ENCODE peak calls at places on chromosomes 3 and 15, in five cellular contexts. H, S, P, V and G are unnamed samples. For H3K36me3, the result is how much of the 10 kb centered on the place peaks cover.

GRCh38 chr3:38649500-38650247 is at the start of gene SCN5A:
- DNase-seq in P (peak), S (peak), H (no peak), V (peak), G (peak)

GRCh38 chr3:167451282-167451681 is 22.6 kb downstream of the SERPINI2 start:
- DNase-seq in H (no peak), S (no peak), V (no peak), P (no peak), G (no peak)

GRCh38 chr3:53219897-53220483 is 35.8 kb downstream of the TKT start:
- DNase-seq in V (peak), P (peak), H (peak), S (peak), G (peak)

GRCh38 chr3:117045143-117045542 is 335.6 kb downstream of the TUSC7 start:
- DNase-seq in P (no peak), V (no peak), S (peak), H (peak), G (no peak)

GRCh38 chr3:17686613-17687012 is 55.8 kb downstream of the TBC1D5 start:
- DNase-seq in S (peak), H (no peak), P (peak), V (no peak), G (no peak)

GRCh38 chr3:67558429-67558828 is 96.0 kb downstream of the SUCLG2 start:
- DNase-seq in V (no peak), P (peak), H (peak), S (peak), G (no peak)

GRCh38 chr15:76340802-76341365 is 4.3 kb downstream of the ISL2 start:
- DNase-seq in S (peak), H (no peak), V (no peak), P (no peak), G (no peak)

GRCh38 chr15:67716171-67716570 is 109.1 kb upstream of the SKOR1 start:
- DNase-seq in V (no peak), S (no peak), P (no peak), H (no peak), G (no peak)

GRCh38 chr3:190227064-190227463 is 95.2 kb downstream of the CLDN1 start:
- DNase-seq in P (no peak), S (no peak), H (no peak), V (no peak), G (no peak)

GRCh38 chr3:133578548-133579191 is 5.2 kb downstream of the CDV3 start:
- DNase-seq in P (peak), H (peak), S (peak), V (no peak), G (no peak)

GRCh38 chr15:66875588-66876422 is 173.8 kb downstream of the SMAD6 start:
- DNase-seq in V (no peak), P (no peak), S (peak), H (peak), G (no peak)

GRCh38 chr3:157856078-157856939 is 249.9 kb downstream of the SHOX2 start:
- DNase-seq in P (no peak), H (no peak), V (no peak), S (peak), G (no peak)

GRCh38 chr3:71547254-71548198 is 36.0 kb downstream of the FOXP1 start:
- DNase-seq in S (peak), H (no peak), V (no peak), P (peak), G (no peak)

GRCh38 chr3:108512671-108513070 is 2.3 kb upstream of the MYH15 start:
- DNase-seq in H (no peak), S (no peak), V (no peak), P (no peak), G (no peak)

GRCh38 chr15:79084308-79084968 is 6.1 kb downstream of the RASGRF1 start:
- DNase-seq in H (no peak), S (no peak), P (no peak), V (no peak), G (no peak)

GRCh38 chr3:136994772-136995516 is 37.2 kb downstream of the IL20RB start:
- DNase-seq in S (peak), P (peak), H (peak), V (peak), G (peak)

GRCh38 chr15:80568298-80568697 is 126.8 kb upstream of the ABHD17C start:
- DNase-seq in P (peak), H (peak), V (no peak), S (peak), G (no peak)

GRCh38 chr3:57778499-57778898 is 22.4 kb downstream of the SLMAP start:
- DNase-seq in H (peak), S (no peak), P (peak), V (no peak), G (no peak)

GRCh38 chr3:157442729-157443128 is 6.1 kb downstream of the PTX3 start:
- DNase-seq in V (no peak), H (peak), S (peak), P (peak), G (no peak)

GRCh38 chr3:10992017-10992945 is at the start of gene SLC6A1:
- DNase-seq in P (peak), V (no peak), H (no peak), S (peak), G (no peak)

DNA sequence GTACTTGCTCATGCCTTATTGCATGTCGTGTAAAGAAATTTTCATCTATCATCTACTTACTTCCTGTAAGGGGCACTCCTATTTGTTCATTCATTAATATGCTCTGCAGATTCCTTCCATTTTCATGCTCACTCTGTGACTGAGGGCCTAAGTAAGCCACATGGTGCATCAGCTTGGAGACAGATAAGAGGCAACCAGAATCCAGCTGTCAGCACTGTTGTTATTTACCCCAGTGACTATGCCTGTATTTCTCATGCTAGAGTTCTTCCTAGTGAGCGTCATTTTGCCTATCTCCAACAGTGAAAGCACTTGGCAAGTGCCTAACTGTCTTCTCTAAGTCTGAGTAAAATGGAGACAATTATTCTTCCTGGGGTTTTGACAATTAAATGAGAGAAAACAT is 124.8 kb upstream of the ABI3BP start:
- DNase-seq in V (no peak), P (peak), H (peak), S (peak), G (no peak)
- H3K36me3 ChIP-seq in V (under half), P (under half), H (under half), S (under half), G (under half)

GRCh38 chr15:23750776-23751175 is 63.7 kb upstream of the NDN start:
- DNase-seq in P (no peak), S (no peak), H (no peak), V (peak), G (no peak)
- H3K36me3 ChIP-seq in P (under half), S (under half), H (under half), V (under half), G (under half)

GRCh38 chr15:69358850-69359249 is 55.3 kb upstream of the KIF23 start:
- DNase-seq in P (no peak), S (no peak), H (no peak), V (no peak), G (no peak)

GRCh38 chr15:69359724-69360123 is 54.4 kb upstream of the KIF23 start:
- DNase-seq in S (peak), H (peak), P (peak), V (no peak), G (no peak)

DNA sequence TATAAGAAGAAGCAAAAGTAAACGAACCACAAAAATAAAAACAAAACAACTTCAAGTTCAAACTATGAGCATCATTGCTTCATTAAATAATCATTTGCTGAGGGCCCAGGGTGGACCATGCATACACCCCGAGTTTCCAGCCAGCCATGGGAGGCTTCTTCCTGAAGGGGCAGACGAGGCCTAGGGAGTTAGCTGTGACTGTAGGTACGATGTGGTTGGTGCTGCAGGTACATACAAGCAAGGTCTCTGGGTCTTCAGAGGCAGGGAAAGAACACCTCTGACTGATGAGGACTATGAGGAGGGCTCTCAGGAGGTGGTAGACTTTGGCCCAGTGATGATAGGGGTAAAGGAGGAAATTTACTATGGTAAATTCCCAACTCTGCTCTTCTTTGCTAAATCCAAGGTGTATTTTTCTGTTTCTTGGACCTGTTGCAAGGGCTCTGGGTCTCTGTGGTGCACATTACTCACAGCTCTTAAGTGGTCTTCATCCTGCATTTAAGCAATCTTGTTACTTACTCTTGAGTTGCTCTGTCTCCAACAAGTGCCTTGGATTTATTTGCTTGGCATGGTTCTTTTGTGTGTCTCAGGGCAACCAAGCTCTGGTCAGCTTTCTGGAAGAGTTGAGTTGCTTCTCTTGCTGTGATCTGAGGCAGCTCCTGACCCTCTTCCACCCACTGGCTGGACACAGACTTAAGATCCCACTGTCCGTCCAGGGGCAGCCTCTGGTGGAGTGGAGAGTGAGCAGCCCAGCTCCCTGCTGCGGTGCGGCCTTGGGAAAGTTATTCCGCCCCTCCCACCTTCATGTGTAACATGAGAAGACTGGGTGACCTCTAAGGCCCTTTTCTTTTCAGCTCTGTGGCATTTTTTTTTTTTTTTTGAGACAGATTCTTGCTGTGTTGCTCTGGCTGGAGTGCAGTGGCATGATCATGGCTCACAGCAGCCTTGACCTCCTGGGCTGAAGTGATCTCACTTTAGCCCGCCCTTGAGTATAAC is 56.1 kb upstream of the KIF23 start:
- DNase-seq in H (peak), S (peak), P (peak), V (peak), G (no peak)
- H3K36me3 ChIP-seq in H (under half), S (under half), P (under half), V (under half), G (under half)

GRCh38 chr15:92149029-92149428 is 244.7 kb upstream of the ST8SIA2 start:
- DNase-seq in S (peak), P (no peak), V (no peak), H (peak), G (no peak)
- H3K36me3 ChIP-seq in S (under half), P (under half), V (under half), H (under half), G (half or more)

DNA sequence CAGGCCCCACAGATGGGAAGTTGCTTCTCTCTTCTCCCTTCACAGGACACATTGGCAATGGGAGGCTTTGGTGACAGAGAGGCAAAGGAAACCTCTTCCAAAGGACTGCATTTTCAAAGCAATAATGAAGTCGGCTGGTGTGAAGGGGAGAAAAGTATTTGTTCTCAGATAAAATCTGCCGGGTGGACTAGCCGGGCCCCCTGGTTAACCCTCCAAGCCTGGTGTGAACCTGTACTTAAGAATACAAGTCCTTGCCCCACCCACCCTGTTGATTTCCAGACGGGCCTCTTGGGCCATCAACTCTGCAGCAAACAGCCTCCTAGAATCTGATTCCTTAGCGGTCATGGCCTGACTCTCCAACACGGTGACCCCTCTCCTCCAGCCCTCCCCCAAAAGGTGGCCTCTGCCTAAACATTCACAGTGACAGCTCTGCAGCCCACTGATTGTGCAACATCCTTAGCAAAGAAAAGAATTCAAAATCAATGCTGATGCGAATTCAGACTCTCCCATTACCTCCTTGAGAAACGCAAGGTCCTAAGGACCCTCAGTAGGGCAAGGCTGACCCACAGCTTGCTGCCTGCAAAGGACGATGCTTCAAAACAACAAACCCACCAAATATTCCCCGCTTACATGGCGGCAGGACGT is 9.9 kb downstream of the TLE3 start:
- DNase-seq in V (no peak), S (no peak), P (no peak), H (no peak), G (no peak)
- H3K36me3 ChIP-seq in V (half or more), S (under half), P (under half), H (under half), G (under half)

GRCh38 chr15:72288796-72289596 is 16.6 kb upstream of the PARP6 start:
- DNase-seq in S (no peak), V (no peak), H (no peak), P (no peak), G (no peak)
- H3K36me3 ChIP-seq in S (under half), V (under half), H (under half), P (under half), G (under half)

GRCh38 chr3:46934508-46935167 is 41.9 kb downstream of the CCDC12 start:
- DNase-seq in P (peak), V (no peak), H (no peak), S (peak), G (peak)

GRCh38 chr3:46932455-46933225 is 43.9 kb downstream of the CCDC12 start:
- DNase-seq in V (peak), S (no peak), P (no peak), H (no peak), G (no peak)

GRCh38 chr3:46935168-46935858 is 41.2 kb downstream of the CCDC12 start:
- DNase-seq in H (peak), P (peak), V (peak), S (peak), G (peak)

GRCh38 chr3:46933261-46933660 is 43.3 kb downstream of the CCDC12 start:
- DNase-seq in S (no peak), V (no peak), P (no peak), H (no peak), G (no peak)

DNA sequence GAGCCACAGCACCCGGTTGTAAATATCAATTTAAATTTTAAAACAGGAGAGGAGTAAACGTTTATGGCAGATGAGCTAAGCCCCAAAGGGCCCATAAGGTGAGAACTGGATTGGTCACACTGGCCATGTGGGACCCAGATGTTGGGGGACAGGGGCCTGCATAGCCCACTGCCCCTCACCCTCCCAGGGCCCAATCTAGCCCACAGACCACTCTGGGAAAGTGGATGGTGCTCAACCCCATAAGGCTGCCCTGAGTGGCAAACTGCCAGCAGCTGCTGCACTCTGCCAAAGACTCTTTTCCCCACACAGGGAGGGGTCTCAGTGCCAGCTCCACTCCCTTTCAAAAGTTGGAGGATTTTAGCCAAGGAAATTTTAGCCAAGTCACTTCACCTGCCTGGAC is 42.5 kb downstream of the CCDC12 start:
- DNase-seq in P (no peak), S (peak), H (no peak), V (no peak), G (no peak)
- H3K36me3 ChIP-seq in P (under half), S (under half), H (under half), V (under half), G (under half)

GRCh38 chr3:14660942-14661341 is 9.4 kb downstream of the CCDC174 start:
- DNase-seq in S (no peak), P (no peak), V (no peak), H (no peak), G (no peak)
- H3K36me3 ChIP-seq in S (half or more), P (half or more), V (half or more), H (half or more), G (half or more)

GRCh38 chr15:65598468-65598867 is 12.5 kb downstream of the INTS14 start:
- DNase-seq in P (no peak), H (no peak), V (no peak), S (no peak), G (no peak)
- H3K36me3 ChIP-seq in P (half or more), H (under half), V (half or more), S (under half), G (half or more)